ENCODE peak calls at places on chromosomes 13 and 19, in ten cellular contexts. One of them, this sample, is unnamed.
A peak's percentile ranks its signal among the peaks of the same experiment; 100 is the strongest.

GRCh38 chr13:43686557-43686956 is 100.2 kb downstream of the ENOX1 start:
- DNase-seq in GM03348: peak; percentile 56
- DNase-seq in substantia nigra: no peak
- DNase-seq in brain microvascular endothelial cell: peak; percentile 98
- DNase-seq in upper lobe of right lung: no peak
- DNase-seq in AG04450: peak; percentile 49
- DNase-seq in colonic mucosa: no peak
- DNase-seq in EL: peak; percentile 95
- DNase-seq in activated CD4-positive, alpha-beta T cell treated with anti-CD3 and anti-CD28 coated beads for 36 hours: no peak
- DNase-seq in amniotic stem cell: peak; percentile 75
- DNase-seq in this sample: peak; percentile 36

GRCh38 chr13:43272866-43273265 is 249.5 kb downstream of the DNAJC15 start:
- DNase-seq in substantia nigra: no peak
- DNase-seq in AG04450: no peak
- DNase-seq in brain microvascular endothelial cell: no peak
- DNase-seq in EL: no peak
- DNase-seq in amniotic stem cell: no peak
- DNase-seq in GM03348: no peak
- DNase-seq in colonic mucosa: no peak
- DNase-seq in activated CD4-positive, alpha-beta T cell treated with anti-CD3 and anti-CD28 coated beads for 36 hours: no peak
- DNase-seq in upper lobe of right lung: no peak
- DNase-seq in this sample: no peak

GRCh38 chr13:98541211-98541610 is 35.7 kb downstream of the STK24 start:
- DNase-seq in EL: peak; percentile 19
- DNase-seq in colonic mucosa: no peak
- DNase-seq in amniotic stem cell: no peak
- DNase-seq in substantia nigra: no peak
- DNase-seq in GM03348: peak; percentile 31
- DNase-seq in AG04450: no peak
- DNase-seq in brain microvascular endothelial cell: no peak
- DNase-seq in upper lobe of right lung: no peak
- DNase-seq in activated CD4-positive, alpha-beta T cell treated with anti-CD3 and anti-CD28 coated beads for 36 hours: no peak
- DNase-seq in this sample: no peak

GRCh38 chr13:30915691-30916541 is 9.8 kb downstream of the MEDAG start:
- DNase-seq in upper lobe of right lung: no peak
- DNase-seq in AG04450: no peak
- DNase-seq in GM03348: no peak
- DNase-seq in brain microvascular endothelial cell: no peak
- DNase-seq in EL: no peak
- DNase-seq in activated CD4-positive, alpha-beta T cell treated with anti-CD3 and anti-CD28 coated beads for 36 hours: no peak
- DNase-seq in colonic mucosa: no peak
- DNase-seq in substantia nigra: no peak
- DNase-seq in amniotic stem cell: no peak
- DNase-seq in this sample: no peak

GRCh38 chr19:3233831-3234230 is 9.4 kb downstream of the CELF5 start:
- DNase-seq in amniotic stem cell: no peak
- DNase-seq in EL: no peak
- DNase-seq in colonic mucosa: no peak
- DNase-seq in substantia nigra: no peak
- DNase-seq in brain microvascular endothelial cell: no peak
- DNase-seq in upper lobe of right lung: no peak
- DNase-seq in AG04450: no peak
- DNase-seq in GM03348: no peak
- DNase-seq in activated CD4-positive, alpha-beta T cell treated with anti-CD3 and anti-CD28 coated beads for 36 hours: no peak
- DNase-seq in this sample: no peak

GRCh38 chr13:65508745-65509144 is 1721.4 kb downstream of the PCDH9 start:
- DNase-seq in AG04450: no peak
- DNase-seq in GM03348: no peak
- DNase-seq in EL: no peak
- DNase-seq in activated CD4-positive, alpha-beta T cell treated with anti-CD3 and anti-CD28 coated beads for 36 hours: no peak
- DNase-seq in colonic mucosa: no peak
- DNase-seq in upper lobe of right lung: no peak
- DNase-seq in substantia nigra: no peak
- DNase-seq in amniotic stem cell: no peak
- DNase-seq in brain microvascular endothelial cell: no peak
- DNase-seq in this sample: no peak

GRCh38 chr19:48624067-48624594 is 4.8 kb downstream of the SPHK2 start:
- DNase-seq in EL: peak; percentile 98
- DNase-seq in upper lobe of right lung: peak; percentile 99
- DNase-seq in substantia nigra: peak; percentile 95
- DNase-seq in AG04450: peak; percentile 95
- DNase-seq in activated CD4-positive, alpha-beta T cell treated with anti-CD3 and anti-CD28 coated beads for 36 hours: peak; percentile 99
- DNase-seq in brain microvascular endothelial cell: peak; percentile 97
- DNase-seq in amniotic stem cell: peak; percentile 97
- DNase-seq in colonic mucosa: peak; percentile 98
- DNase-seq in GM03348: peak; percentile 97
- DNase-seq in this sample: peak; percentile 97

GRCh38 chr19:18385675-18386542 is at the start of gene GDF15:
- DNase-seq in GM03348: peak; percentile 92
- DNase-seq in activated CD4-positive, alpha-beta T cell treated with anti-CD3 and anti-CD28 coated beads for 36 hours: peak; percentile 68
- DNase-seq in upper lobe of right lung: peak; percentile 94
- DNase-seq in AG04450: peak; percentile 77
- DNase-seq in brain microvascular endothelial cell: peak; percentile 91
- DNase-seq in substantia nigra: no peak
- DNase-seq in EL: peak; percentile 80
- DNase-seq in colonic mucosa: peak; percentile 98
- DNase-seq in amniotic stem cell: no peak
- DNase-seq in this sample: peak; percentile 85

GRCh38 chr13:26656919-26657318 is 99.4 kb downstream of the WASF3 start:
- DNase-seq in EL: no peak
- DNase-seq in GM03348: no peak
- DNase-seq in brain microvascular endothelial cell: peak; percentile 29
- DNase-seq in amniotic stem cell: peak; percentile 4
- DNase-seq in AG04450: peak; percentile 68
- DNase-seq in upper lobe of right lung: no peak
- DNase-seq in colonic mucosa: no peak
- DNase-seq in activated CD4-positive, alpha-beta T cell treated with anti-CD3 and anti-CD28 coated beads for 36 hours: no peak
- DNase-seq in substantia nigra: no peak
- DNase-seq in this sample: peak; percentile 63

GRCh38 chr13:83162493-83162892 is 719.8 kb downstream of the SLITRK1 start:
- DNase-seq in substantia nigra: no peak
- DNase-seq in AG04450: no peak
- DNase-seq in activated CD4-positive, alpha-beta T cell treated with anti-CD3 and anti-CD28 coated beads for 36 hours: no peak
- DNase-seq in GM03348: no peak
- DNase-seq in amniotic stem cell: no peak
- DNase-seq in colonic mucosa: no peak
- DNase-seq in upper lobe of right lung: no peak
- DNase-seq in EL: no peak
- DNase-seq in brain microvascular endothelial cell: no peak
- DNase-seq in this sample: no peak

GRCh38 chr19:38900816-38901215 is 1.0 kb downstream of the NFKBIB start:
- DNase-seq in brain microvascular endothelial cell: no peak
- DNase-seq in upper lobe of right lung: no peak
- DNase-seq in substantia nigra: no peak
- DNase-seq in colonic mucosa: no peak
- DNase-seq in GM03348: no peak
- DNase-seq in EL: no peak
- DNase-seq in activated CD4-positive, alpha-beta T cell treated with anti-CD3 and anti-CD28 coated beads for 36 hours: no peak
- DNase-seq in AG04450: no peak
- DNase-seq in amniotic stem cell: no peak
- DNase-seq in this sample: no peak

GRCh38 chr19:17966497-17967257 is at the start of gene KCNN1:
- DNase-seq in GM03348: peak; percentile 53
- DNase-seq in colonic mucosa: no peak
- DNase-seq in AG04450: no peak
- DNase-seq in brain microvascular endothelial cell: no peak
- DNase-seq in amniotic stem cell: no peak
- DNase-seq in substantia nigra: no peak
- DNase-seq in upper lobe of right lung: no peak
- DNase-seq in EL: no peak
- DNase-seq in activated CD4-positive, alpha-beta T cell treated with anti-CD3 and anti-CD28 coated beads for 36 hours: no peak
- DNase-seq in this sample: peak; percentile 74

GRCh38 chr13:75101997-75102720 is 379.8 kb downstream of the TBC1D4 start:
- DNase-seq in AG04450: no peak
- DNase-seq in brain microvascular endothelial cell: no peak
- DNase-seq in upper lobe of right lung: no peak
- DNase-seq in colonic mucosa: no peak
- DNase-seq in EL: peak; percentile 55
- DNase-seq in activated CD4-positive, alpha-beta T cell treated with anti-CD3 and anti-CD28 coated beads for 36 hours: no peak
- DNase-seq in amniotic stem cell: no peak
- DNase-seq in substantia nigra: no peak
- DNase-seq in GM03348: peak; percentile 11
- DNase-seq in this sample: no peak

GRCh38 chr19:35673121-35673804 is 6.9 kb downstream of the UPK1A start:
- DNase-seq in substantia nigra: no peak
- DNase-seq in upper lobe of right lung: peak; percentile 71
- DNase-seq in GM03348: peak; percentile 88
- DNase-seq in colonic mucosa: no peak
- DNase-seq in brain microvascular endothelial cell: peak; percentile 59
- DNase-seq in EL: peak; percentile 87
- DNase-seq in AG04450: no peak
- DNase-seq in activated CD4-positive, alpha-beta T cell treated with anti-CD3 and anti-CD28 coated beads for 36 hours: peak; percentile 83
- DNase-seq in amniotic stem cell: peak; percentile 55
- DNase-seq in this sample: peak; percentile 86

GRCh38 chr13:33213024-33213795 is 72.3 kb downstream of the STARD13 start:
- DNase-seq in upper lobe of right lung: no peak
- DNase-seq in EL: no peak
- DNase-seq in brain microvascular endothelial cell: no peak
- DNase-seq in GM03348: no peak
- DNase-seq in AG04450: no peak
- DNase-seq in substantia nigra: no peak
- DNase-seq in amniotic stem cell: no peak
- DNase-seq in colonic mucosa: no peak
- DNase-seq in activated CD4-positive, alpha-beta T cell treated with anti-CD3 and anti-CD28 coated beads for 36 hours: no peak
- DNase-seq in this sample: no peak

GRCh38 chr19:52635786-52636570 is 2.2 kb downstream of the ZNF83 start:
- DNase-seq in EL: no peak
- DNase-seq in colonic mucosa: no peak
- DNase-seq in GM03348: no peak
- DNase-seq in activated CD4-positive, alpha-beta T cell treated with anti-CD3 and anti-CD28 coated beads for 36 hours: no peak
- DNase-seq in brain microvascular endothelial cell: no peak
- DNase-seq in amniotic stem cell: no peak
- DNase-seq in AG04450: no peak
- DNase-seq in upper lobe of right lung: no peak
- DNase-seq in substantia nigra: no peak
- DNase-seq in this sample: no peak

GRCh38 chr13:48263196-48263595 is 30.2 kb downstream of the ITM2B start:
- DNase-seq in upper lobe of right lung: no peak
- DNase-seq in brain microvascular endothelial cell: no peak
- DNase-seq in colonic mucosa: no peak
- DNase-seq in EL: peak; percentile 51
- DNase-seq in AG04450: no peak
- DNase-seq in GM03348: no peak
- DNase-seq in amniotic stem cell: no peak
- DNase-seq in activated CD4-positive, alpha-beta T cell treated with anti-CD3 and anti-CD28 coated beads for 36 hours: no peak
- DNase-seq in substantia nigra: no peak
- DNase-seq in this sample: no peak

GRCh38 chr19:18659281-18660050 is 22.6 kb downstream of the KLHL26 start:
- DNase-seq in GM03348: peak; percentile 64
- DNase-seq in substantia nigra: no peak
- DNase-seq in AG04450: no peak
- DNase-seq in amniotic stem cell: no peak
- DNase-seq in colonic mucosa: no peak
- DNase-seq in brain microvascular endothelial cell: no peak
- DNase-seq in EL: no peak
- DNase-seq in activated CD4-positive, alpha-beta T cell treated with anti-CD3 and anti-CD28 coated beads for 36 hours: no peak
- DNase-seq in upper lobe of right lung: no peak
- DNase-seq in this sample: no peak

GRCh38 chr13:48969685-48970084 is 6.0 kb upstream of the FNDC3A start:
- DNase-seq in amniotic stem cell: no peak
- DNase-seq in substantia nigra: no peak
- DNase-seq in colonic mucosa: no peak
- DNase-seq in EL: no peak
- DNase-seq in brain microvascular endothelial cell: no peak
- DNase-seq in GM03348: no peak
- DNase-seq in AG04450: no peak
- DNase-seq in upper lobe of right lung: no peak
- DNase-seq in activated CD4-positive, alpha-beta T cell treated with anti-CD3 and anti-CD28 coated beads for 36 hours: no peak
- DNase-seq in this sample: no peak

GRCh38 chr19:14072535-14073231 is at the start of gene MISP3:
- DNase-seq in activated CD4-positive, alpha-beta T cell treated with anti-CD3 and anti-CD28 coated beads for 36 hours: peak; percentile 64
- DNase-seq in upper lobe of right lung: peak; percentile 91
- DNase-seq in EL: peak; percentile 52
- DNase-seq in colonic mucosa: peak; percentile 91
- DNase-seq in amniotic stem cell: no peak
- DNase-seq in AG04450: no peak
- DNase-seq in brain microvascular endothelial cell: no peak
- DNase-seq in substantia nigra: no peak
- DNase-seq in GM03348: no peak
- DNase-seq in this sample: peak; percentile 33

GRCh38 chr19:11767633-11768133 is 883 bp downstream of the ZNF441 start:
- DNase-seq in brain microvascular endothelial cell: peak; percentile 9
- DNase-seq in upper lobe of right lung: peak; percentile 82
- DNase-seq in colonic mucosa: peak; percentile 73
- DNase-seq in GM03348: peak; percentile 60
- DNase-seq in amniotic stem cell: no peak
- DNase-seq in activated CD4-positive, alpha-beta T cell treated with anti-CD3 and anti-CD28 coated beads for 36 hours: peak; percentile 57
- DNase-seq in substantia nigra: peak; percentile 18
- DNase-seq in EL: peak; percentile 37
- DNase-seq in AG04450: no peak
- DNase-seq in this sample: peak; percentile 45

GRCh38 chr19:51702103-51702753 is 9.1 kb downstream of the SPACA6 start:
- DNase-seq in substantia nigra: peak; percentile 9
- DNase-seq in AG04450: no peak
- DNase-seq in colonic mucosa: peak; percentile 78
- DNase-seq in brain microvascular endothelial cell: no peak
- DNase-seq in activated CD4-positive, alpha-beta T cell treated with anti-CD3 and anti-CD28 coated beads for 36 hours: peak; percentile 82
- DNase-seq in amniotic stem cell: no peak
- DNase-seq in upper lobe of right lung: peak; percentile 91
- DNase-seq in GM03348: peak; percentile 71
- DNase-seq in EL: peak; percentile 45
- DNase-seq in this sample: peak; percentile 63

GRCh38 chr13:29937836-29938235 is 87.4 kb upstream of the UBL3 start:
- DNase-seq in colonic mucosa: no peak
- DNase-seq in activated CD4-positive, alpha-beta T cell treated with anti-CD3 and anti-CD28 coated beads for 36 hours: peak; percentile 61
- DNase-seq in AG04450: no peak
- DNase-seq in GM03348: no peak
- DNase-seq in amniotic stem cell: no peak
- DNase-seq in brain microvascular endothelial cell: no peak
- DNase-seq in upper lobe of right lung: no peak
- DNase-seq in EL: no peak
- DNase-seq in substantia nigra: no peak
- DNase-seq in this sample: no peak

GRCh38 chr19:19537321-19538048 is 580 bp upstream of the CILP2 start:
- DNase-seq in EL: no peak
- DNase-seq in activated CD4-positive, alpha-beta T cell treated with anti-CD3 and anti-CD28 coated beads for 36 hours: no peak
- DNase-seq in GM03348: peak; percentile 42
- DNase-seq in substantia nigra: no peak
- DNase-seq in colonic mucosa: no peak
- DNase-seq in brain microvascular endothelial cell: no peak
- DNase-seq in amniotic stem cell: no peak
- DNase-seq in upper lobe of right lung: no peak
- DNase-seq in AG04450: no peak
- DNase-seq in this sample: no peak

GRCh38 chr13:31172535-31172934 is 10.8 kb upstream of the HSPH1 start:
- DNase-seq in substantia nigra: no peak
- DNase-seq in AG04450: peak; percentile 49
- DNase-seq in amniotic stem cell: peak; percentile 6
- DNase-seq in brain microvascular endothelial cell: peak; percentile 77
- DNase-seq in GM03348: peak; percentile 57
- DNase-seq in EL: peak; percentile 94
- DNase-seq in upper lobe of right lung: no peak
- DNase-seq in activated CD4-positive, alpha-beta T cell treated with anti-CD3 and anti-CD28 coated beads for 36 hours: no peak
- DNase-seq in colonic mucosa: no peak
- DNase-seq in this sample: peak; percentile 54

GRCh38 chr19:14004619-14005380 is 1.3 kb downstream of the RFX1 start:
- DNase-seq in brain microvascular endothelial cell: no peak
- DNase-seq in substantia nigra: peak; percentile 42
- DNase-seq in EL: no peak
- DNase-seq in amniotic stem cell: no peak
- DNase-seq in GM03348: peak; percentile 22
- DNase-seq in upper lobe of right lung: peak; percentile 84
- DNase-seq in activated CD4-positive, alpha-beta T cell treated with anti-CD3 and anti-CD28 coated beads for 36 hours: no peak
- DNase-seq in colonic mucosa: peak; percentile 77
- DNase-seq in AG04450: no peak
- DNase-seq in this sample: peak; percentile 19

GRCh38 chr19:1279782-1280341 is 4.5 kb downstream of the FAM174C start:
- DNase-seq in GM03348: peak; percentile 91
- DNase-seq in substantia nigra: peak; percentile 67
- DNase-seq in amniotic stem cell: peak; percentile 25
- DNase-seq in AG04450: peak; percentile 73
- DNase-seq in activated CD4-positive, alpha-beta T cell treated with anti-CD3 and anti-CD28 coated beads for 36 hours: peak; percentile 89
- DNase-seq in upper lobe of right lung: peak; percentile 92
- DNase-seq in colonic mucosa: peak; percentile 88
- DNase-seq in brain microvascular endothelial cell: peak; percentile 58
- DNase-seq in EL: peak; percentile 79
- DNase-seq in this sample: peak; percentile 93

GRCh38 chr19:6095760-6096159 is 14.5 kb downstream of the RFX2 start:
- DNase-seq in EL: no peak
- DNase-seq in brain microvascular endothelial cell: no peak
- DNase-seq in amniotic stem cell: no peak
- DNase-seq in upper lobe of right lung: no peak
- DNase-seq in substantia nigra: no peak
- DNase-seq in AG04450: no peak
- DNase-seq in colonic mucosa: no peak
- DNase-seq in activated CD4-positive, alpha-beta T cell treated with anti-CD3 and anti-CD28 coated beads for 36 hours: no peak
- DNase-seq in GM03348: no peak
- DNase-seq in this sample: no peak

This sample was measured in AG08396.